ENCODE peak calls at places on chromosome 15, in ten cellular contexts. R is NCI-H1105, F is GM03348, L is stomach, E is NCI-H1417, I is GDM1, A is T-helper 1 cell, C is DMS79, T is endothelial cell, H is skeletal muscle cell. U is an unnamed sample.
A peak's percentile ranks its signal among the peaks of the same experiment; 100 is the strongest.

GRCh38 chr15:62606376-62607164 is 436.0 kb upstream of the TPM1 start:
- DNase-seq in I (no peak), A (no peak), C (no peak), L (no peak), R (no peak), E (no peak), H (peak; percentile 98), F (peak; percentile 93), T (no peak), U (no peak)

GRCh38 chr15:77544162-77544561 is 88.5 kb downstream of the LINGO1 start:
- DNase-seq in A (no peak), I (no peak), E (no peak), L (no peak), F (no peak), R (no peak), C (no peak), T (no peak), H (no peak), U (no peak)

GRCh38 chr15:34038404-34039179 is 412 bp downstream of the AVEN start:
- DNase-seq in C (no peak), I (peak; percentile 66), E (peak; percentile 88), A (peak; percentile 37), T (peak; percentile 69), R (peak; percentile 37), F (peak; percentile 96), H (no peak), L (peak; percentile 76), U (peak; percentile 66)

GRCh38 chr15:90402230-90402629 is 14.2 kb downstream of the IQGAP1 start:
- DNase-seq in A (no peak), C (no peak), E (peak; percentile 58), T (no peak), R (no peak), F (peak; percentile 74), I (no peak), L (no peak), H (peak; percentile 73), U (no peak)

GRCh38 chr15:99429681-99430081 is 136.1 kb upstream of the MEF2A start:
- DNase-seq in E (no peak), C (no peak), F (no peak), A (no peak), H (no peak), R (no peak), I (no peak), L (no peak), T (no peak), U (no peak)

GRCh38 chr15:96058103-96058851 is 272.2 kb upstream of the NR2F2 start:
- DNase-seq in T (no peak), A (no peak), E (no peak), C (no peak), L (no peak), H (no peak), F (no peak), R (no peak), I (no peak), U (no peak)

GRCh38 chr15:42150246-42150970 is 6.0 kb downstream of the PLA2G4F start:
- DNase-seq in F (no peak), A (no peak), I (no peak), H (no peak), C (peak; percentile 48), T (no peak), E (no peak), L (no peak), R (no peak), U (no peak)

GRCh38 chr15:80695099-80695910 is at the start of gene ABHD17C:
- DNase-seq in A (no peak), E (peak; percentile 81), L (peak; percentile 76), I (no peak), F (peak; percentile 95), T (peak; percentile 58), C (no peak), R (no peak), H (no peak), U (peak; percentile 44)

GRCh38 chr15:90957105-90957790 is 2.6 kb downstream of the RCCD1 start:
- DNase-seq in A (no peak), T (peak; percentile 41), H (no peak), F (peak; percentile 68), L (peak; percentile 42), E (peak; percentile 73), I (no peak), R (no peak), C (no peak), U (no peak)

GRCh38 chr15:39438260-39438659 is 142.6 kb upstream of the THBS1 start:
- DNase-seq in E (no peak), F (no peak), L (no peak), H (no peak), R (no peak), A (no peak), T (no peak), C (no peak), I (no peak), U (no peak)

GRCh38 chr15:82040862-82041261 is 5.0 kb downstream of the MEX3B start:
- DNase-seq in R (peak; percentile 68), E (peak; percentile 98), H (no peak), A (no peak), F (no peak), C (peak; percentile 58), I (peak; percentile 37), L (no peak), T (no peak), U (peak; percentile 83)

GRCh38 chr15:58221591-58222241 is 83.5 kb downstream of the AQP9 start:
- DNase-seq in I (no peak), F (peak; percentile 60), L (peak; percentile 28), A (no peak), C (no peak), E (no peak), H (no peak), R (no peak), T (peak; percentile 55), U (no peak)

GRCh38 chr15:99109555-99110021 is 4.7 kb downstream of the SYNM start:
- DNase-seq in L (no peak), R (no peak), E (no peak), I (no peak), A (no peak), F (no peak), H (no peak), T (no peak), C (no peak), U (no peak)

GRCh38 chr15:59587085-59587826 is 24.3 kb upstream of the GCNT3 start:
- DNase-seq in H (no peak), L (no peak), F (no peak), E (peak; percentile 92), C (peak; percentile 43), T (no peak), R (peak; percentile 91), A (no peak), I (no peak), U (peak; percentile 17)

GRCh38 chr15:61549727-61550126 is 320.6 kb upstream of the RORA start:
- DNase-seq in E (no peak), R (no peak), L (no peak), I (no peak), C (no peak), A (no peak), T (no peak), F (no peak), H (no peak), U (no peak)

GRCh38 chr15:77810180-77810579 is 177.5 kb upstream of the LINGO1 start:
- DNase-seq in L (no peak), T (no peak), C (no peak), H (no peak), R (no peak), E (peak; percentile 44), F (no peak), A (no peak), I (no peak), U (no peak)

U was measured in COR-L47.